ENCODE peak calls at places on chromosomes 3 and 15, in four cellular contexts. N, K, U and Y are unnamed samples.

GRCh38 chr3:124919756-124920155 is 14.8 kb downstream of the MUC13 start:
- DNase-seq in N (no peak), K (no peak), U (no peak), Y (no peak)

GRCh38 chr15:77817434-77817833 is 184.7 kb upstream of the LINGO1 start:
- DNase-seq in N (no peak), K (no peak), U (no peak), Y (no peak)

GRCh38 chr15:100934735-100935134 is 15.6 kb downstream of the LRRK1 start:
- DNase-seq in N (no peak), K (peak; percentile 58), U (no peak), Y (no peak)

GRCh38 chr15:45612790-45613415 is 21.9 kb upstream of the SQOR start:
- DNase-seq in N (no peak), K (no peak), U (no peak), Y (no peak)

GRCh38 chr15:95440712-95441111 is 889.8 kb upstream of the NR2F2 start:
- DNase-seq in N (no peak), K (no peak), U (no peak), Y (no peak)

GRCh38 chr3:65961128-65961527 is 77.6 kb downstream of the MAGI1 start:
- DNase-seq in N (no peak), K (no peak), U (no peak), Y (no peak)

GRCh38 chr3:62070891-62071290 is 302.5 kb downstream of the FEZF2 start:
- DNase-seq in N (no peak), K (no peak), U (no peak), Y (no peak)

GRCh38 chr3:133843634-133844033 is 38.0 kb downstream of the SRPRB start:
- DNase-seq in N (no peak), K (no peak), U (no peak), Y (no peak)

GRCh38 chr3:73848173-73848751 is 223.5 kb upstream of the PDZRN3 start:
- DNase-seq in N (no peak), K (peak; percentile 12), U (peak; percentile 48), Y (no peak)

GRCh38 chr3:72641684-72642083 is 206.6 kb downstream of the SHQ1 start:
- DNase-seq in N (no peak), K (no peak), U (no peak), Y (no peak)

GRCh38 chr3:135301670-135302069 is 506.6 kb downstream of the EPHB1 start:
- DNase-seq in N (no peak), K (no peak), U (no peak), Y (no peak)

GRCh38 chr3:123817413-123817812 is 66.7 kb downstream of the MYLK start:
- DNase-seq in N (no peak), K (no peak), U (no peak), Y (no peak)

GRCh38 chr3:15428539-15428938 is 1.1 kb downstream of the EAF1 start:
- DNase-seq in N (no peak), K (peak; percentile 15), U (no peak), Y (no peak)

GRCh38 chr15:36371509-36371908 is 207.9 kb upstream of the CDIN1 start:
- DNase-seq in N (no peak), K (no peak), U (no peak), Y (peak; percentile 18)

GRCh38 chr3:129890125-129890524 is 3.4 kb downstream of the TMCC1 start:
- DNase-seq in N (peak; percentile 15), K (no peak), U (no peak), Y (no peak)

GRCh38 chr3:55167586-55168317 is 239.9 kb upstream of the LRTM1 start:
- DNase-seq in N (no peak), K (no peak), U (no peak), Y (no peak)

GRCh38 chr3:196163687-196164493 is 47.3 kb downstream of the ZDHHC19 start:
- DNase-seq in N (no peak), K (no peak), U (peak; percentile 58), Y (no peak)

GRCh38 chr3:167895684-167896083 is 160.2 kb downstream of the SERPINI1 start:
- DNase-seq in N (no peak), K (no peak), U (no peak), Y (no peak)

GRCh38 chr3:179660872-179661271 is 8.0 kb downstream of the USP13 start:
- DNase-seq in N (no peak), K (no peak), U (no peak), Y (no peak)

GRCh38 chr3:184284696-184285095 is 8.9 kb downstream of the ECE2 start:
- DNase-seq in N (no peak), K (peak; percentile 71), U (peak; percentile 91), Y (peak; percentile 70)

GRCh38 chr15:62021991-62022600 is 38.2 kb downstream of the VPS13C start:
- DNase-seq in N (no peak), K (peak; percentile 23), U (no peak), Y (peak; percentile 3)

GRCh38 chr3:8357859-8358258 is 143.8 kb upstream of the LMCD1 start:
- DNase-seq in N (no peak), K (no peak), U (no peak), Y (no peak)

GRCh38 chr3:11010406-11011165 is 18.0 kb downstream of the SLC6A1 start:
- DNase-seq in N (no peak), K (no peak), U (no peak), Y (no peak)

GRCh38 chr15:100284191-100284590 is 57.6 kb downstream of the ADAMTS17 start:
- DNase-seq in N (no peak), K (no peak), U (no peak), Y (no peak)

GRCh38 chr15:25846377-25846776 is 16.8 kb downstream of the ATP10A start:
- DNase-seq in N (no peak), K (no peak), U (no peak), Y (no peak)

GRCh38 chr3:186849392-186849975 is 7.0 kb downstream of the ADIPOQ start:
- DNase-seq in N (peak; percentile 30), K (peak; percentile 42), U (peak; percentile 60), Y (peak; percentile 35)

GRCh38 chr15:42111924-42112323 is 17.6 kb upstream of the PLA2G4D start:
- DNase-seq in N (no peak), K (no peak), U (no peak), Y (no peak)

GRCh38 chr3:58952128-58952917 is 97.5 kb downstream of the CFAP20DC start:
- DNase-seq in N (peak; percentile 17), K (no peak), U (no peak), Y (no peak)

GRCh38 chr3:127206154-127206553 is 13.2 kb downstream of the PRR23E start:
- DNase-seq in N (no peak), K (no peak), U (no peak), Y (no peak)

GRCh38 chr3:141303481-141304223 is 64.7 kb upstream of the ZBTB38 start:
- DNase-seq in N (peak; percentile 64), K (peak; percentile 79), U (peak; percentile 66), Y (peak; percentile 51)

GRCh38 chr15:71448688-71449114 is 333.4 kb downstream of the THSD4 start:
- DNase-seq in N (no peak), K (peak; percentile 86), U (peak; percentile 47), Y (peak; percentile 56)

GRCh38 chr15:64501396-64501716 is 41.0 kb downstream of the ZNF609 start:
- DNase-seq in N (no peak), K (no peak), U (no peak), Y (no peak)

GRCh38 chr3:167626490-167626889 is 27.3 kb downstream of the WDR49 start:
- DNase-seq in N (no peak), K (no peak), U (no peak), Y (no peak)

GRCh38 chr3:129310111-129310601 is 31.5 kb downstream of the HMCES start:
- DNase-seq in N (no peak), K (no peak), U (no peak), Y (no peak)

GRCh38 chr3:172449468-172450149 is 1.4 kb upstream of the GHSR start:
- DNase-seq in N (no peak), K (no peak), U (peak; percentile 50), Y (no peak)

GRCh38 chr3:78368576-78369345 is 1328.9 kb downstream of the ROBO2 start:
- DNase-seq in N (no peak), K (no peak), U (no peak), Y (no peak)

GRCh38 chr3:101310580-101311375 is 9.6 kb downstream of the IMPG2 start:
- DNase-seq in N (no peak), K (no peak), U (no peak), Y (no peak)

GRCh38 chr3:101312545-101312944 is 7.8 kb downstream of the IMPG2 start:
- DNase-seq in N (no peak), K (no peak), U (no peak), Y (no peak)

DNA sequence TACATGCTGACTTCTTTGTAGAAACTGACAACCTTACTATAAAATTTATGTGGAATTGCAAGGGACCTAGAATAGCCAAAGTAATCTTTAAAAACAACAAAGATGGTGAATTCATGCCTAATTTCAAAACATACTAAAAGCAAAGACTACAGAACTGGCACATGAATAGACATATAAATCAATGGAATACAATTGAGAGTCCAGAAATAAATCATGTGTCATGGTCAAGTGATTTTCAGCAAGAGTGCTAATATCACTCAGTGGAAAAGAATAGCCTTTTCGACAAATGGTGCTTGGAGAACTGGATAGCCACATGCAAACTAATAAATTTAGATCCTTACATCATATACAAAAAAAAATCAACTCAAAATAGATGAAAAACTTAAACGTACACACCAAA is 8.7 kb downstream of the IMPG2 start:
- DNase-seq in N (no peak), K (no peak), U (no peak), Y (no peak)
- TF ChIP-seq REST in N (no peak), K (no peak), U (no peak), Y (no peak)

GRCh38 chr3:190099099-190099498 is 21.6 kb downstream of the P3H2 start:
- DNase-seq in N (no peak), K (no peak), U (peak; percentile 42), Y (no peak)
- TF ChIP-seq REST in N (no peak), K (no peak), U (no peak), Y (no peak)

GRCh38 chr15:57330619-57331018 is 45.7 kb upstream of the CGNL1 start:
- DNase-seq in N (no peak), K (no peak), U (no peak), Y (no peak)
- TF ChIP-seq REST in N (no peak), K (no peak), U (no peak), Y (no peak)

GRCh38 chr3:111749171-111750170 is 109.6 kb upstream of the PHLDB2 start:
- DNase-seq in N (no peak), K (no peak), U (no peak), Y (no peak)

GRCh38 chr3:111748132-111748531 is 110.9 kb upstream of the PHLDB2 start:
- DNase-seq in N (no peak), K (no peak), U (no peak), Y (no peak)

GRCh38 chr3:111745786-111746185 is 113.3 kb upstream of the PHLDB2 start:
- DNase-seq in N (no peak), K (no peak), U (no peak), Y (no peak)

GRCh38 chr3:111746772-111747171 is 112.3 kb upstream of the PHLDB2 start:
- DNase-seq in N (no peak), K (no peak), U (no peak), Y (no peak)

DNA sequence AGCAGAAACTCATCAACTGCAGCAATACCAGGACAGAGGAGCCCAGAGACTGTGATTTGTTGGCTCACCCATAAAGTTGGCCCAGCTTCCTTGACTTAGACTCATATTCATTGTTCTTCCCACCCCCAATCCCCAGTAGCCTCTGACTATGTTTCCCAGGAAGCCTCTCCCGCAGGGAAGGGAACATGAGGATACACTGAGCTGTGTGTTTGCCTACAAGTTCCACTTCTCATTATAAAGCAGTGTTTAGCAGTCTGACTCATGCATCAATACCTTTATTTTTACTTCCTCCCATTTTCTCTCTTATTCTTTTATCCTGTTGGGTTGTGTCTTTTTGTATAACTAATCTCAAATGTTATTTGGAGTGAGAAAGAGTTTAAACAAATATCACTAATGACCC is 111.6 kb upstream of the PHLDB2 start:
- DNase-seq in N (no peak), K (peak; percentile 61), U (no peak), Y (no peak)
- TF ChIP-seq REST in N (no peak), K (no peak), U (no peak), Y (no peak)